ENCODE peak calls at places on chromosomes 6 and 20, in ten cellular contexts. One of them, this sample, is unnamed.

GRCh38 chr20:2316847-2317495 is 21.2 kb downstream of the TGM3 start:
- DNase-seq in K562: peak; percentile 16
- DNase-seq in suprapubic skin: no peak
- DNase-seq in A549: no peak
- DNase-seq in esophagus muscularis mucosa: no peak
- DNase-seq in ovary: no peak
- DNase-seq in transverse colon: no peak
- DNase-seq in stomach: no peak
- DNase-seq in GM12878: no peak
- DNase-seq in sigmoid colon: peak; percentile 41
- DNase-seq in this sample: no peak

GRCh38 chr6:146847426-146847825 is 248.7 kb downstream of the ADGB start:
- DNase-seq in stomach: no peak
- DNase-seq in A549: no peak
- DNase-seq in ovary: no peak
- DNase-seq in sigmoid colon: no peak
- DNase-seq in esophagus muscularis mucosa: no peak
- DNase-seq in K562: no peak
- DNase-seq in suprapubic skin: no peak
- DNase-seq in GM12878: no peak
- DNase-seq in transverse colon: no peak
- DNase-seq in this sample: no peak

GRCh38 chr20:37355252-37356180 is 9.6 kb downstream of the SRC start:
- DNase-seq in transverse colon: no peak
- DNase-seq in K562: no peak
- DNase-seq in suprapubic skin: no peak
- DNase-seq in stomach: no peak
- DNase-seq in A549: no peak
- DNase-seq in ovary: no peak
- DNase-seq in esophagus muscularis mucosa: no peak
- DNase-seq in sigmoid colon: peak; percentile 55
- DNase-seq in GM12878: no peak
- DNase-seq in this sample: no peak

GRCh38 chr6:46011241-46012085 is 4.2 kb downstream of the CLIC5 start:
- DNase-seq in K562: no peak
- DNase-seq in ovary: no peak
- DNase-seq in esophagus muscularis mucosa: no peak
- DNase-seq in A549: no peak
- DNase-seq in GM12878: peak; percentile 71
- DNase-seq in sigmoid colon: no peak
- DNase-seq in suprapubic skin: no peak
- DNase-seq in stomach: peak; percentile 30
- DNase-seq in transverse colon: peak; percentile 69
- DNase-seq in this sample: no peak

GRCh38 chr20:61680096-61680495 is 385.6 kb downstream of the TAF4 start:
- DNase-seq in suprapubic skin: no peak
- DNase-seq in stomach: no peak
- DNase-seq in K562: no peak
- DNase-seq in sigmoid colon: no peak
- DNase-seq in GM12878: no peak
- DNase-seq in A549: no peak
- DNase-seq in esophagus muscularis mucosa: no peak
- DNase-seq in transverse colon: no peak
- DNase-seq in ovary: no peak
- DNase-seq in this sample: no peak

GRCh38 chr6:168616807-168617756 is 176.1 kb downstream of the SMOC2 start:
- DNase-seq in stomach: no peak
- DNase-seq in ovary: peak; percentile 60
- DNase-seq in esophagus muscularis mucosa: no peak
- DNase-seq in transverse colon: peak; percentile 52
- DNase-seq in sigmoid colon: peak; percentile 47
- DNase-seq in K562: no peak
- DNase-seq in suprapubic skin: no peak
- DNase-seq in A549: peak; percentile 10
- DNase-seq in GM12878: no peak
- DNase-seq in this sample: peak; percentile 28

GRCh38 chr6:90701146-90701781 is 114.4 kb upstream of the MAP3K7 start:
- DNase-seq in A549: peak; percentile 4
- DNase-seq in K562: no peak
- DNase-seq in stomach: no peak
- DNase-seq in transverse colon: no peak
- DNase-seq in ovary: no peak
- DNase-seq in sigmoid colon: no peak
- DNase-seq in suprapubic skin: no peak
- DNase-seq in GM12878: no peak
- DNase-seq in esophagus muscularis mucosa: no peak
- DNase-seq in this sample: no peak

GRCh38 chr20:32325706-32326506 is 32.2 kb upstream of the ASXL1 start:
- DNase-seq in A549: peak; percentile 91
- DNase-seq in ovary: no peak
- DNase-seq in sigmoid colon: no peak
- DNase-seq in K562: no peak
- DNase-seq in esophagus muscularis mucosa: no peak
- DNase-seq in transverse colon: peak; percentile 49
- DNase-seq in stomach: peak; percentile 60
- DNase-seq in GM12878: no peak
- DNase-seq in suprapubic skin: no peak
- DNase-seq in this sample: no peak

GRCh38 chr6:28252507-28252975 is 472 bp upstream of the ZKSCAN4 start:
- DNase-seq in esophagus muscularis mucosa: no peak
- DNase-seq in GM12878: no peak
- DNase-seq in sigmoid colon: no peak
- DNase-seq in ovary: no peak
- DNase-seq in transverse colon: no peak
- DNase-seq in stomach: no peak
- DNase-seq in A549: no peak
- DNase-seq in suprapubic skin: no peak
- DNase-seq in K562: peak; percentile 34
- DNase-seq in this sample: no peak

GRCh38 chr20:3632311-3633004 is 30.7 kb downstream of the GFRA4 start:
- DNase-seq in A549: no peak
- DNase-seq in ovary: no peak
- DNase-seq in K562: no peak
- DNase-seq in transverse colon: no peak
- DNase-seq in stomach: no peak
- DNase-seq in suprapubic skin: no peak
- DNase-seq in sigmoid colon: no peak
- DNase-seq in GM12878: no peak
- DNase-seq in esophagus muscularis mucosa: no peak
- DNase-seq in this sample: no peak

GRCh38 chr20:59585714-59586404 is 18.5 kb upstream of the PHACTR3 start:
- DNase-seq in suprapubic skin: peak; percentile 18
- DNase-seq in esophagus muscularis mucosa: no peak
- DNase-seq in A549: no peak
- DNase-seq in GM12878: no peak
- DNase-seq in sigmoid colon: no peak
- DNase-seq in transverse colon: no peak
- DNase-seq in ovary: no peak
- DNase-seq in stomach: no peak
- DNase-seq in K562: no peak
- DNase-seq in this sample: no peak

GRCh38 chr6:130018830-130019795 is 732 bp downstream of the L3MBTL3 start:
- DNase-seq in stomach: peak; percentile 49
- DNase-seq in suprapubic skin: peak; percentile 66
- DNase-seq in A549: peak; percentile 26
- DNase-seq in ovary: peak; percentile 43
- DNase-seq in sigmoid colon: peak; percentile 66
- DNase-seq in esophagus muscularis mucosa: no peak
- DNase-seq in GM12878: no peak
- DNase-seq in transverse colon: peak; percentile 47
- DNase-seq in K562: peak; percentile 48
- DNase-seq in this sample: no peak

GRCh38 chr20:38338849-38339520 is 7.3 kb upstream of the LBP start:
- DNase-seq in K562: no peak
- DNase-seq in suprapubic skin: no peak
- DNase-seq in esophagus muscularis mucosa: no peak
- DNase-seq in A549: no peak
- DNase-seq in transverse colon: no peak
- DNase-seq in stomach: no peak
- DNase-seq in sigmoid colon: no peak
- DNase-seq in ovary: no peak
- DNase-seq in GM12878: no peak
- DNase-seq in this sample: peak; percentile 35

GRCh38 chr6:39666706-39667489 is 58.3 kb downstream of the KIF6 start:
- DNase-seq in K562: no peak
- DNase-seq in esophagus muscularis mucosa: no peak
- DNase-seq in stomach: no peak
- DNase-seq in A549: no peak
- DNase-seq in ovary: no peak
- DNase-seq in sigmoid colon: no peak
- DNase-seq in suprapubic skin: no peak
- DNase-seq in GM12878: no peak
- DNase-seq in transverse colon: no peak
- DNase-seq in this sample: no peak

DNA sequence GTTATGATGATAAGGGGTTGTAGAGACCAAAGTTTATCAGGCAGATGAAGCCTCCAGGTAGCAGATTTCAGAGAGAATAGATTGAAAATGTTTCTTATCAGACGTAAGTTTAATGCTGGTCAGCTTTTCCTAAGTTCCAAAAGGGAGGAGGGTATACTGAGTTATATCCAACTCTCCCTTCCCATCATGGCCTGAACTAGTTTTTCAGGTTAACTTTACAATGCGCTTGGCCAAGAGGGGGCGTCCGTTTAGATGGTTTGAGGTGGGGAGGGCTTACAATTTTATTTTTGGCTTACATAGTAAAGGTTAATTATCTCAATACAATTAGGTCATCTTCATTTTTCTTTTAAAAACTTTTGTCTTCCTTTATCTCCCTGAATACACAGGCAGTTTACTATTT is 19.4 kb upstream of the IL22RA2 start:
- DNase-seq in GM12878: no peak
- DNase-seq in stomach: no peak
- DNase-seq in transverse colon: no peak
- DNase-seq in esophagus muscularis mucosa: no peak
- DNase-seq in suprapubic skin: no peak
- DNase-seq in sigmoid colon: no peak
- DNase-seq in A549: no peak
- DNase-seq in K562: no peak
- DNase-seq in ovary: no peak
- DNase-seq in this sample: no peak
- TF ChIP-seq EP300 in GM12878: no peak
- TF ChIP-seq EP300 in stomach: no peak
- TF ChIP-seq EP300 in transverse colon: no peak
- TF ChIP-seq EP300 in esophagus muscularis mucosa: no peak
- TF ChIP-seq EP300 in suprapubic skin: no peak
- TF ChIP-seq EP300 in sigmoid colon: no peak
- TF ChIP-seq EP300 in A549: no peak
- TF ChIP-seq EP300 in K562: no peak
- TF ChIP-seq EP300 in ovary: no peak
- TF ChIP-seq EP300 in this sample: no peak

DNA sequence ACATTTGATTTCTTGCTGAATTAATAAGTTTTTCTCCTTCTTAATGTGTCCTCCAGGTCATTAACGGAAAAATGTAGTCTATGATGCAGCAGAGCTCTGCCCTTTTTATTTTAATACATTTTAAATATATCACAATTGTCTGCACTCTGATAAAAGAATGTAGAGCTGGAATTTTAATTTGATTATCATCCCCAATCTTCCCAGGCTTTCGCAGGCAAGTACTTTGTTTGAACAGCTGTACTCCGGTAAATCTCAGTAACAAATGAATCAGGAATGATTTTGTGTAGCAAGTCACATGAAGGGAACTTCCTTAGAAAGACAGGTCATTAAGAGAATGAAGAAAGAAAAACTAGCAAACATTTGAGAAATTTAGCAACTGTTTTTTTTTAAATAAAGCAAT is 147.2 kb downstream of the SOX4 start:
- DNase-seq in GM12878: no peak
- DNase-seq in ovary: no peak
- DNase-seq in transverse colon: no peak
- DNase-seq in suprapubic skin: no peak
- DNase-seq in K562: no peak
- DNase-seq in esophagus muscularis mucosa: no peak
- DNase-seq in sigmoid colon: no peak
- DNase-seq in A549: no peak
- DNase-seq in stomach: no peak
- DNase-seq in this sample: no peak
- H3K4me3 ChIP-seq in GM12878: no peak overlapping the region
- H3K4me3 ChIP-seq in ovary: no peak overlapping the region
- H3K4me3 ChIP-seq in transverse colon: no peak overlapping the region
- H3K4me3 ChIP-seq in suprapubic skin: no peak overlapping the region
- H3K4me3 ChIP-seq in K562: no peak overlapping the region
- H3K4me3 ChIP-seq in esophagus muscularis mucosa: no peak overlapping the region
- H3K4me3 ChIP-seq in sigmoid colon: no peak overlapping the region
- H3K4me3 ChIP-seq in A549: no peak overlapping the region
- H3K4me3 ChIP-seq in stomach: no peak overlapping the region
- H3K4me3 ChIP-seq in this sample: no peak overlapping the region

GRCh38 chr20:17593902-17594301 is 24.0 kb downstream of the DSTN start:
- DNase-seq in GM12878: no peak
- DNase-seq in ovary: no peak
- DNase-seq in sigmoid colon: no peak
- DNase-seq in stomach: no peak
- DNase-seq in K562: no peak
- DNase-seq in esophagus muscularis mucosa: no peak
- DNase-seq in transverse colon: no peak
- DNase-seq in suprapubic skin: no peak
- DNase-seq in A549: no peak
- DNase-seq in this sample: no peak

GRCh38 chr20:17587831-17588230 is 18.0 kb downstream of the DSTN start:
- DNase-seq in suprapubic skin: no peak
- DNase-seq in K562: no peak
- DNase-seq in stomach: no peak
- DNase-seq in esophagus muscularis mucosa: no peak
- DNase-seq in ovary: no peak
- DNase-seq in transverse colon: no peak
- DNase-seq in GM12878: no peak
- DNase-seq in sigmoid colon: no peak
- DNase-seq in A549: no peak
- DNase-seq in this sample: no peak

GRCh38 chr20:17589161-17589834 is 19.4 kb downstream of the DSTN start:
- DNase-seq in sigmoid colon: no peak
- DNase-seq in K562: no peak
- DNase-seq in A549: no peak
- DNase-seq in suprapubic skin: no peak
- DNase-seq in esophagus muscularis mucosa: no peak
- DNase-seq in stomach: no peak
- DNase-seq in transverse colon: no peak
- DNase-seq in GM12878: no peak
- DNase-seq in ovary: no peak
- DNase-seq in this sample: no peak

GRCh38 chr20:17587148-17587547 is 17.3 kb downstream of the DSTN start:
- DNase-seq in K562: no peak
- DNase-seq in GM12878: no peak
- DNase-seq in A549: no peak
- DNase-seq in sigmoid colon: no peak
- DNase-seq in suprapubic skin: no peak
- DNase-seq in esophagus muscularis mucosa: no peak
- DNase-seq in stomach: no peak
- DNase-seq in ovary: no peak
- DNase-seq in transverse colon: no peak
- DNase-seq in this sample: no peak

GRCh38 chr20:17590245-17590644 is 20.4 kb downstream of the DSTN start:
- DNase-seq in A549: no peak
- DNase-seq in ovary: no peak
- DNase-seq in suprapubic skin: no peak
- DNase-seq in stomach: no peak
- DNase-seq in sigmoid colon: no peak
- DNase-seq in K562: no peak
- DNase-seq in GM12878: no peak
- DNase-seq in transverse colon: no peak
- DNase-seq in esophagus muscularis mucosa: no peak
- DNase-seq in this sample: no peak
- H3K4me1 ChIP-seq in A549: peaks cover 65% of the 10 kb centered on the region
- H3K4me1 ChIP-seq in ovary: peaks cover 18% of the 10 kb centered on the region
- H3K4me1 ChIP-seq in suprapubic skin: peaks cover 76% of the 10 kb centered on the region
- H3K4me1 ChIP-seq in stomach: peaks cover 73% of the 10 kb centered on the region
- H3K4me1 ChIP-seq in sigmoid colon: peaks cover 100% of the 10 kb centered on the region
- H3K4me1 ChIP-seq in K562: no peaks in the 10 kb centered on the region
- H3K4me1 ChIP-seq in GM12878: no peaks in the 10 kb centered on the region
- H3K4me1 ChIP-seq in transverse colon: peaks cover 95% of the 10 kb centered on the region
- H3K4me1 ChIP-seq in esophagus muscularis mucosa: peaks cover 94% of the 10 kb centered on the region
- H3K4me1 ChIP-seq in this sample: no peaks in the 10 kb centered on the region

GRCh38 chr6:55617272-55617671 is 38.3 kb upstream of the HMGCLL1 start:
- DNase-seq in stomach: no peak
- DNase-seq in suprapubic skin: no peak
- DNase-seq in GM12878: no peak
- DNase-seq in sigmoid colon: no peak
- DNase-seq in K562: no peak
- DNase-seq in ovary: no peak
- DNase-seq in esophagus muscularis mucosa: no peak
- DNase-seq in transverse colon: no peak
- DNase-seq in A549: peak; percentile 32
- DNase-seq in this sample: no peak
- TF ChIP-seq EP300 in stomach: no peak
- TF ChIP-seq EP300 in suprapubic skin: no peak
- TF ChIP-seq EP300 in GM12878: no peak
- TF ChIP-seq EP300 in sigmoid colon: no peak
- TF ChIP-seq EP300 in K562: no peak
- TF ChIP-seq EP300 in ovary: no peak
- TF ChIP-seq EP300 in esophagus muscularis mucosa: no peak
- TF ChIP-seq EP300 in transverse colon: no peak
- TF ChIP-seq EP300 in A549: no peak
- TF ChIP-seq EP300 in this sample: no peak

This sample was measured in tibial nerve.